ENCODE peak calls at places on chromosomes 7 and 10, in six cellular contexts. O is gastrocnemius medialis; X is GM04503; B is kidney epithelial cell; T is CD8-positive, alpha-beta memory T cell; G is anterior cingulate cortex. V is an unnamed sample.

GRCh38 chr10:60382946-60383681 is 6.6 kb downstream of the ANK3 start:
- DNase-seq in O (no peak), X (no peak), B (peak), T (no peak), G (no peak), V (no peak)

GRCh38 chr10:42753126-42753506 is 29.5 kb upstream of the BMS1 start:
- DNase-seq in O (peak), X (peak), B (peak), T (peak), G (no peak), V (peak)

GRCh38 chr7:132878228-132878919 is 203.5 kb downstream of the CHCHD3 start:
- DNase-seq in O (no peak), X (no peak), B (no peak), T (no peak), G (no peak), V (no peak)

GRCh38 chr10:125023862-125024495 is 82.1 kb downstream of the ZRANB1 start:
- DNase-seq in O (peak), X (no peak), B (no peak), T (no peak), G (peak), V (no peak)

GRCh38 chr10:46077141-46077554 is 31.1 kb upstream of the MSMB start:
- DNase-seq in O (no peak), X (no peak), B (no peak), T (no peak), G (no peak), V (no peak)

GRCh38 chr7:76383089-76383944 is 24.5 kb upstream of the YWHAG start:
- DNase-seq in O (no peak), X (no peak), B (no peak), T (no peak), G (no peak), V (no peak)

GRCh38 chr7:90666186-90666585 is 70.1 kb downstream of the CDK14 start:
- DNase-seq in O (no peak), X (no peak), B (no peak), T (no peak), G (no peak), V (no peak)

GRCh38 chr10:62492012-62492869 is 118.1 kb downstream of the ZNF365 start:
- DNase-seq in O (no peak), X (peak), B (no peak), T (no peak), G (no peak), V (no peak)

GRCh38 chr7:37212526-37212925 is 236.1 kb downstream of the ELMO1 start:
- DNase-seq in O (no peak), X (no peak), B (no peak), T (no peak), G (no peak), V (no peak)

GRCh38 chr7:5470167-5470532 is 46.5 kb upstream of the TNRC18 start:
- DNase-seq in O (no peak), X (no peak), B (no peak), T (no peak), G (no peak), V (no peak)

GRCh38 chr7:45863715-45864114 is 9.2 kb downstream of the CCDC201 start:
- DNase-seq in O (no peak), X (no peak), B (no peak), T (no peak), G (no peak), V (no peak)

GRCh38 chr10:17729630-17730029 is 22.4 kb upstream of the TMEM236 start:
- DNase-seq in O (peak), X (no peak), B (no peak), T (no peak), G (no peak), V (no peak)

GRCh38 chr10:79928028-79928583 is 20.8 kb downstream of the SFTPD start:
- DNase-seq in O (no peak), X (no peak), B (no peak), T (no peak), G (no peak), V (no peak)

GRCh38 chr10:43190775-43191174 is 52.5 kb downstream of the CSGALNACT2 start:
- DNase-seq in O (no peak), X (peak), B (no peak), T (no peak), G (no peak), V (no peak)

GRCh38 chr7:71638108-71638507 is 506.2 kb downstream of the GALNT17 start:
- DNase-seq in O (no peak), X (no peak), B (no peak), T (no peak), G (no peak), V (no peak)

GRCh38 chr7:158991824-158992621 is 135.7 kb downstream of the DYNC2I1 start:
- DNase-seq in O (no peak), X (no peak), B (no peak), T (no peak), G (no peak), V (no peak)

GRCh38 chr10:96118604-96119450 is 11.3 kb upstream of the ZNF518A start:
- DNase-seq in O (no peak), X (no peak), B (no peak), T (no peak), G (no peak), V (no peak)

GRCh38 chr10:119817991-119818888 is 54.4 kb downstream of the MCMBP start:
- DNase-seq in O (peak), X (no peak), B (no peak), T (no peak), G (peak), V (no peak)

GRCh38 chr7:150972094-150972493 is 6.0 kb downstream of the KCNH2 start:
- DNase-seq in O (no peak), X (no peak), B (no peak), T (no peak), G (peak), V (no peak)

GRCh38 chr10:71218046-71218832 is 5.9 kb downstream of the UNC5B start:
- DNase-seq in O (peak), X (no peak), B (no peak), T (no peak), G (no peak), V (no peak)

GRCh38 chr10:68172324-68172723 is 59.6 kb downstream of the ATOH7 start:
- DNase-seq in O (no peak), X (no peak), B (peak), T (no peak), G (no peak), V (no peak)

GRCh38 chr10:22325272-22325947 is 4.5 kb downstream of the BMI1 start:
- DNase-seq in O (no peak), X (no peak), B (no peak), T (peak), G (peak), V (no peak)

GRCh38 chr7:2425749-2426148 is 22.3 kb downstream of the CHST12 start:
- DNase-seq in O (no peak), X (no peak), B (no peak), T (no peak), G (no peak), V (no peak)

GRCh38 chr10:128916339-128916738 is 550.7 kb upstream of the MGMT start:
- DNase-seq in O (no peak), X (no peak), B (no peak), T (no peak), G (no peak), V (no peak)

GRCh38 chr7:50591480-50592438 is 26.6 kb upstream of the DDC start:
- DNase-seq in O (no peak), X (no peak), B (peak), T (no peak), G (no peak), V (no peak)

GRCh38 chr10:42952358-42952757 is 124.5 kb upstream of the RET start:
- DNase-seq in O (peak), X (no peak), B (no peak), T (no peak), G (no peak), V (no peak)

GRCh38 chr7:15707570-15707969 is 21.1 kb upstream of the MEOX2 start:
- DNase-seq in O (no peak), X (no peak), B (no peak), T (no peak), G (no peak), V (no peak)

V was measured in non-pigmented ciliary epithelial cell.